ENCODE peak calls at places on chromosomes 12 and 14, in six cellular contexts. R, J, M, K, D and T are unnamed samples.

GRCh38 chr12:54569995-54570531 is 18.4 kb downstream of the PPP1R1A start:
- DNase-seq in R (no peak), J (no peak), M (no peak), K (no peak), D (no peak), T (no peak)

GRCh38 chr14:72591401-72591800 is 302.5 kb downstream of the DPF3 start:
- DNase-seq in R (no peak), J (no peak), M (no peak), K (no peak), D (no peak), T (no peak)

GRCh38 chr14:61145258-61145902 is 135.8 kb downstream of the TMEM30B start:
- DNase-seq in R (peak; percentile 90), J (peak; percentile 61), M (no peak), K (no peak), D (peak; percentile 82), T (peak; percentile 59)

GRCh38 chr12:110304061-110304551 is 23.1 kb downstream of the ATP2A2 start:
- DNase-seq in R (peak; percentile 99), J (peak; percentile 64), M (no peak), K (no peak), D (no peak), T (no peak)

GRCh38 chr12:51678086-51678724 is 87.2 kb downstream of the SCN8A start:
- DNase-seq in R (peak; percentile 58), J (peak; percentile 57), M (peak; percentile 49), K (peak; percentile 38), D (peak; percentile 76), T (peak; percentile 58)

GRCh38 chr14:44898547-44898946 is 63.2 kb downstream of the KLHL28 start:
- DNase-seq in R (peak; percentile 24), J (no peak), M (no peak), K (no peak), D (no peak), T (no peak)

GRCh38 chr12:64169999-64170398 is 52.1 kb downstream of the KICS2 start:
- DNase-seq in R (peak; percentile 91), J (peak; percentile 49), M (no peak), K (no peak), D (no peak), T (no peak)

GRCh38 chr12:101039848-101040531 is 170.0 kb downstream of the SLC5A8 start:
- DNase-seq in R (peak; percentile 47), J (no peak), M (no peak), K (no peak), D (no peak), T (peak; percentile 78)

GRCh38 chr14:103008768-103009342 is 48.5 kb downstream of the CDC42BPB start:
- DNase-seq in R (peak; percentile 24), J (no peak), M (no peak), K (no peak), D (no peak), T (peak; percentile 71)

GRCh38 chr14:85960781-85961180 is 430.8 kb downstream of the FLRT2 start:
- DNase-seq in R (no peak), J (no peak), M (no peak), K (no peak), D (no peak), T (no peak)

GRCh38 chr12:34300376-34301250 is 278.3 kb downstream of the ALG10 start:
- DNase-seq in R (no peak), J (no peak), M (no peak), K (peak; percentile 4), D (no peak), T (no peak)

GRCh38 chr14:90624732-90625444 is 191.3 kb downstream of the TTC7B start:
- DNase-seq in R (peak; percentile 61), J (peak; percentile 29), M (no peak), K (no peak), D (no peak), T (peak; percentile 39)

GRCh38 chr14:49408187-49408963 is 177.8 kb downstream of the RPS29 start:
- DNase-seq in R (no peak), J (no peak), M (no peak), K (no peak), D (no peak), T (no peak)

GRCh38 chr12:50934981-50935807 is 17.1 kb upstream of the HIGD1C start:
- DNase-seq in R (peak; percentile 38), J (no peak), M (no peak), K (no peak), D (peak; percentile 22), T (no peak)

GRCh38 chr14:87992349-87992719 is 648 bp downstream of the GALC start:
- DNase-seq in R (peak; percentile 19), J (no peak), M (peak; percentile 8), K (no peak), D (no peak), T (no peak)

GRCh38 chr12:21773263-21773741 is 1.2 kb downstream of the KCNJ8 start:
- DNase-seq in R (peak; percentile 4), J (no peak), M (peak; percentile 49), K (peak; percentile 65), D (peak; percentile 18), T (peak; percentile 27)

GRCh38 chr12:52884526-52885293 is 20.2 kb downstream of the KRT8 start:
- DNase-seq in R (no peak), J (peak; percentile 69), M (peak; percentile 85), K (peak; percentile 88), D (peak; percentile 87), T (peak; percentile 74)

GRCh38 chr12:5965950-5966383 is 20.9 kb upstream of the ANO2 start:
- DNase-seq in R (peak; percentile 19), J (peak; percentile 45), M (peak; percentile 50), K (peak; percentile 56), D (peak; percentile 86), T (peak; percentile 59)

GRCh38 chr12:12979731-12980259 is 20.3 kb downstream of the HEBP1 start:
- DNase-seq in R (peak; percentile 44), J (peak; percentile 64), M (no peak), K (no peak), D (peak; percentile 89), T (peak; percentile 93)

GRCh38 chr12:6434205-6435180 is 10.3 kb upstream of the CD27 start:
- DNase-seq in R (no peak), J (no peak), M (no peak), K (no peak), D (no peak), T (no peak)

GRCh38 chr12:6764011-6764828 is 1.9 kb upstream of the PTMS start:
- DNase-seq in R (peak; percentile 95), J (peak; percentile 95), M (peak; percentile 98), K (peak; percentile 89), D (peak; percentile 94), T (peak; percentile 99)

GRCh38 chr12:106493531-106493930 is 89.3 kb upstream of the RFX4 start:
- DNase-seq in R (no peak), J (no peak), M (peak; percentile 38), K (no peak), D (no peak), T (peak; percentile 83)